ENCODE peak calls at places on chromosomes 16 and 17, in eight cellular contexts. X, I, K, G, L, M, V and A are unnamed samples.

GRCh38 chr17:58531661-58532554 is 17.5 kb upstream of the MTMR4 start:
- DNase-seq in L (peak), V (peak), K (no peak), X (no peak), G (peak), I (peak), M (peak), A (peak)

GRCh38 chr16:69831212-69832123 is 69.3 kb downstream of the WWP2 start:
- DNase-seq in V (no peak), G (no peak), M (no peak), I (no peak), X (no peak), K (peak), L (peak), A (peak)

GRCh38 chr17:7835818-7836595 is 2.0 kb downstream of the KDM6B start:
- DNase-seq in M (no peak), L (peak), I (peak), K (peak), G (no peak), X (no peak), V (peak), A (peak)

GRCh38 chr17:82101767-82102679 is 4.0 kb upstream of the FASN start:
- DNase-seq in V (no peak), I (no peak), M (no peak), L (no peak), G (no peak), X (no peak), K (peak), A (no peak)

GRCh38 chr16:49540836-49541235 is 167.2 kb downstream of the C16orf78 start:
- DNase-seq in X (no peak), M (no peak), K (no peak), I (no peak), V (no peak), G (no peak), L (no peak), A (no peak)

GRCh38 chr17:56819431-56820145 is 14.1 kb downstream of the C17orf67 start:
- DNase-seq in M (peak), V (peak), G (peak), L (peak), I (peak), K (peak), X (peak), A (peak)

GRCh38 chr16:67462279-67462655 is 18.7 kb downstream of the ATP6V0D1 start:
- DNase-seq in M (no peak), X (no peak), I (no peak), L (peak), G (no peak), V (no peak), K (no peak), A (no peak)

GRCh38 chr17:45334701-45335677 is 18.2 kb upstream of the MAP3K14 start:
- DNase-seq in K (no peak), L (no peak), I (no peak), V (no peak), M (no peak), G (no peak), X (no peak), A (no peak)

GRCh38 chr17:71713846-71714245 is 407.0 kb upstream of the SOX9 start:
- DNase-seq in V (no peak), G (no peak), I (no peak), M (no peak), L (no peak), X (no peak), K (no peak), A (no peak)

GRCh38 chr17:70314096-70314495 is 144.8 kb downstream of the KCNJ2 start:
- DNase-seq in K (no peak), X (no peak), M (no peak), V (no peak), I (no peak), G (no peak), L (peak), A (peak)

GRCh38 chr17:57397402-57397801 is 141.1 kb downstream of the MSI2 start:
- DNase-seq in X (no peak), K (no peak), V (no peak), I (no peak), L (no peak), M (no peak), G (no peak), A (no peak)

DNA sequence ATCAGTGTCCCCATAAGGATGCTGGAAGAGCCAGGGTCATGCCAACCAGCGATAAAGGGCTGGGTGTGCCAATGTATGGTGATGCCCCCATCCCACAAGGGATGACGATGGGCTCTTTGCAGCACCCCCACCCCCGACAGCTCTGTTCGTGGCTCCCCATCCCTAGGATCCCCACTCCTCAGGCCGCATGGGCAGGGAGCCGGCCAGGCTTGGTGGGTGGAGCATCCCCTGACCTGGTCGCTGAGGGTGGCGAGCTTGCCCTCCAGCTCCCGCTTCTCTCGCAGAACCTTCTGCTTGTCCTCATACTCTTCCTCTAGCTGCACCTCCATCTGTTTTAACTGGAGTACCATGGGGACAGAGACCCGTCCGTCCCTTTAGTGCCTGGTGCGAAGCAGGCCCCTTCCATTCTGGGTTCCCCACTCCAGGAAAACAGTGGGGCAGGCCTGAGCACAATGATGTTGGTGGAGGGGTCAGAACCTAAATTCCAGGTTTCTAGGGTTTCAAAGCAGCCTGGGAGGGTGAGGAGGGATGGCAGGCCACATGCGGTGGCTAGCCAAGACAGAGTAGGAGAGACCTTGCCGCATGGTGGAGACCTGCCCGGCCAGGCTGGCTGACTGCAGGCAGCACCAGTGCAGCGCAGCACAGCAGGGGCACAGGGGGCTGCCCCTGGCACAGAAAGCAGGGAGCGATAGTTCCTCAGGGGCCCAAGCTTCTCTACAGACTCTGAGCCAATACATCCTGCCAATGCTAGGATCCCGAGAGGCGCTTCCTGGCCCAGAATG is 50.3 kb downstream of the PIPOX start:
- DNase-seq in G (no peak), K (no peak), I (no peak), L (no peak), M (no peak), V (no peak), X (no peak), A (no peak)
- TF ChIP-seq EZH2 in G (no peak), K (no peak), I (no peak), L (no peak), M (no peak), V (no peak), X (no peak), A (no peak)

GRCh38 chr17:79141578-79142338 is 67.1 kb downstream of the ENGASE start:
- DNase-seq in G (no peak), L (no peak), I (no peak), K (no peak), M (no peak), V (no peak), X (no peak), A (no peak)
- TF ChIP-seq EZH2 in G (no peak), L (no peak), I (no peak), K (no peak), M (no peak), V (no peak), X (no peak), A (no peak)

DNA sequence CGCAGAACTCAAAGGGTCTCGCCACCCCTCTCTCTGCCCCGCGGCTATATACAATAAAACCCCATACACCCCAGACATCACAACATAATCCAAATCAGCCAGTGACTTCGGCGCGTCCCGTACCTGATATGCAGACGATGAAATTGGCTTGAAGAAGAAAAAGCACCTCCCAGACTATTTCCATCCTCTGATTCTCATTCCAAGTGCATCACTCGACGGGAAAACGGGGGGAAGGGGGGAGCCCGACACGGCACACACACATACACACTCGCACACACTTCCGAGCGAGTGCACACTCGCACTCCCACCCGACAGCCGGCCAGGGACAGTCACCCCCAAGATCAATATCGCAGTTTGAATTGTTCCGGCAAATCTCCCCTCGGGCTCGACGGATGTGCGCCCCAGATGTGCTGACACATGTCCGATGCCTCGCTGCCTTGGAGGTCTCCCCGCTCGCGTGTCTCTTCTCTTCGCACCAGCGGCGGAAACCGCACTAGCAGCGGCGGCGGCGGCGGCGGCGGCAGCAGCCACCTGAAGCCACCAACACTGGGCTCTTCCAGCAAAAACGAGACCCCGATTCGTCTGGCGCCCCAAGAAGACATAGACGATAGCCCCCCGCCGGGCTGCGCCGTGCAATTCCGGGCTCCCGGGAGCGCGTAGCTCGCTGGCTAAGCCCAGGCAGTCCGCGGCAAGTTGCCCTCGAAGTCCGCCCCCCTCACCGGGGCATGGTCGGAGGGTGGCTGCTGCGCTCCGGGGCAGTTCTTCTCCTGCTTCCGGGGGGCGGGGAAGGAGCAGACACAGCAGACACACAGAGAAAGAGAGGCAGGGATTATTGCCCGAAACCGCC is 688 bp downstream of the CA10 start:
- DNase-seq in V (peak), M (no peak), I (no peak), K (no peak), L (no peak), G (no peak), X (no peak), A (no peak)
- TF ChIP-seq EZH2 in V (peak), M (peak), I (peak), K (no peak), L (peak), G (no peak), X (no peak), A (peak)

GRCh38 chr16:694187-694862 is 4.1 kb upstream of the WDR24 start:
- DNase-seq in V (peak), G (no peak), X (no peak), I (no peak), K (no peak), L (no peak), M (no peak), A (no peak)
- TF ChIP-seq EZH2 in V (peak), G (no peak), X (no peak), I (peak), K (no peak), L (peak), M (peak), A (peak)

DNA sequence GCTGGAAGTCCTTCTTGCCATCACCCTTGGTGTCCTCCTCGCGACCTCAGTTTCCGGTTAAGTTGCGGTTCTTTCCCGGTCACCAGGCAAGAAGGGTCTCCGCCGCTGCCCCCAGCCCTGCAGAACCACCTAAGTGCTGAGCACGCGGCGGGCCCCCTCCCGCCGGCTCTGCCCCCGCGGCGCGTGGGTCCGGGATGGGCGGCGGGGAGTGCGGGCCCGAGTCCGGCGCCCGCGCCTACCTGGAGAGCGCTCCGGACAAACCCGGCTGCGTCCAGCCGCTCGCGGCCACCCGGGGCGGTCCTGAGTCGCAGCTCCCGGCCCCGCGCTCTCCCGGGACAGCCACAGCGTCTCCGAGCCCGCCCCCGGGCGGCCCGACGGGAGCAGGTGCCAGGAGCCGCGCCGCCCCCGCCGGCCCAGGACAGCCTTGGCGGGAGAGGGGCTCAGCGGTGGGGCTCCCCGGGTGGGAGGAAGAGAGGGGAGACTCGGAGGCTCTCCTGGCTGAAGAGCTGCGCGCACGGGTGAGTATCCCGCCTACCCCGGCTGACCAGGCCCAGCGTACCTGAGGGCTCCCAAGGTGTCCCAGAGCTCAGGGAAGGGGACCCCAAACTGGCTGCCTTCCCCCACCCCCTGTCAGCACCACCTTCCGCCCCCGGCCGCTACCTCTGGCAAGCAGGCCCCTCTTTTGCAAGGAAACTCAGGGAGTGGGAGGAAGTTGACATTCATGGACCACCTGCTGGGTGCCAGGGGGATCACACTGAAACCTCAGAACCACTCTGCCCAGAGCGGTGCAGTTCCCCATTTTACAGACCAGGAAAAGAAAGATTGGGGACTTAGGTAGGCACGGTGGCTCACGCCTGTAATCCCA is 22.2 kb upstream of the C17orf113 start:
- DNase-seq in G (no peak), L (peak), M (peak), X (no peak), K (no peak), I (no peak), V (peak), A (no peak)
- TF ChIP-seq EZH2 in G (no peak), L (peak), M (peak), X (no peak), K (no peak), I (no peak), V (peak), A (peak)

DNA sequence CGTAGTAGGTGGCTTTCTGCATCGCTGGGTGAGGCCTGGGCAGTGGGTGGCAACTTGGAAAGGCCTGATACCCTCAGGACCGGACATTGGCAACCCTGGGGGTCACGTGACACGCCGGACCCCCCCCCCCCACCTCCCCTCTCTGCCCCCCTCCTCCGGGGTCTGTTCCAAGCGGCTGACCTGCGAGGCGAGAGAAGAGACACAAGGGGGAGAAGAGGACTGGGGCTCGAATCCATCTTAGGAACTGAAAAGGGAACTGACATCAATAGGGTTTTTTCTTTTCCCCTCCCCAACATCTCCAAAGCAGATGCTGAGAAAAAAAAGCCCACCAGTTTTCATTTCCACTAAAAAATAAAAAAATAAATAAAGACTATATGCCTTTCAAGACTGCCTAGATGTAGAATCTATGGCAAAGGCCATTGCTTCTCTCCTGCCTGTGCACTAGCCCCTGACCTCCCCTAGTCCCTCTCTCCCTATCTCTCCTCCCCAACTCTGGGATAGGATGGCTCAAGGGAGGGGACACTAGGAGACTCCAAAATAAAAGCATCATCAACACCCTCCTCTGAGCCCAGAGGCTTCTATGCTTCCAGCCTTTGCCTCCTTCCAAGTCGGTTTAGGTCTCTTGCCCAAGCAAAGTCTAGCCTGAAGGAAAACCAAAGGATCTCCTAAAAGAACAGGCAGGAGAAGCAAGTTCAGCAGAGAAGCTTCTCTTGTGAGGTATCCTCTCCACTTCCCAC is 7.7 kb upstream of the HOXB2 start:
- DNase-seq in X (no peak), G (no peak), V (peak), K (no peak), M (no peak), I (peak), L (no peak), A (peak)
- TF ChIP-seq EZH2 in X (no peak), G (no peak), V (no peak), K (no peak), M (no peak), I (no peak), L (no peak), A (no peak)

GRCh38 chr16:2226918-2227317 is 3.5 kb downstream of the E4F1 start:
- DNase-seq in G (no peak), K (no peak), X (no peak), L (no peak), V (no peak), M (no peak), I (no peak), A (no peak)

GRCh38 chr16:2223375-2224182 is at the start of gene E4F1:
- DNase-seq in I (peak), G (peak), M (peak), K (peak), V (peak), L (peak), X (peak), A (peak)

GRCh38 chr16:2226245-2226793 is 2.9 kb downstream of the E4F1 start:
- DNase-seq in G (no peak), V (no peak), X (no peak), M (no peak), I (no peak), K (peak), L (no peak), A (no peak)

GRCh38 chr16:2228161-2228824 is 4.9 kb downstream of the E4F1 start:
- DNase-seq in L (no peak), X (no peak), V (no peak), M (no peak), I (no peak), K (no peak), G (no peak), A (no peak)

GRCh38 chr16:2224183-2224486 is 744 bp downstream of the E4F1 start:
- DNase-seq in L (no peak), V (no peak), K (peak), X (no peak), M (no peak), G (peak), I (no peak), A (no peak)
- TF ChIP-seq EZH2 in L (no peak), V (no peak), K (no peak), X (no peak), M (no peak), G (no peak), I (no peak), A (no peak)

GRCh38 chr17:74427048-74427762 is 4.7 kb upstream of the GPRC5C start:
- DNase-seq in V (peak), I (peak), M (peak), X (no peak), K (peak), G (no peak), L (no peak), A (no peak)

GRCh38 chr17:74427763-74428153 is 4.1 kb upstream of the GPRC5C start:
- DNase-seq in I (no peak), M (no peak), V (no peak), X (no peak), G (no peak), L (no peak), K (no peak), A (no peak)

GRCh38 chr17:74426551-74427047 is 5.3 kb upstream of the GPRC5C start:
- DNase-seq in V (no peak), G (no peak), M (no peak), K (no peak), I (no peak), X (no peak), L (peak), A (no peak)

GRCh38 chr17:74424117-74424516 is 7.8 kb upstream of the GPRC5C start:
- DNase-seq in L (no peak), G (no peak), V (no peak), K (no peak), I (no peak), X (no peak), M (no peak), A (no peak)

GRCh38 chr17:74424658-74425057 is 7.2 kb upstream of the GPRC5C start:
- DNase-seq in M (no peak), V (no peak), X (no peak), L (no peak), G (no peak), K (no peak), I (no peak), A (no peak)
- TF ChIP-seq EZH2 in M (no peak), V (no peak), X (no peak), L (no peak), G (no peak), K (no peak), I (no peak), A (no peak)

DNA sequence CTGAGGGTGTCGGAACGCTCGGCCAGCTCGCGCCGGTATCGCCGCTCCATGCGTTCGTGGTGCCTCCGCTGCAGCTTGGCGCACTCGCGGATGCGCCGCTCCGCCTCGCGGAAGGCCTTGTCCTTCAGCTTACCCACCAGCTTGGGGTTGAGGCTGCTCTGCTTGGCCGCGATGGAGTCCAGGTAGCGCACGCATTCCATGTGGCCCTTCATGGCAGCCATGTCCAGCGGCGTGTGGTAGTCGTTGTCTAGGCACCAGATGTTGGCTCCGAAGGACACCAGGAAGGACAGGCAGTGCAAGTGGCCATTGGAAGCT is 2.8 kb downstream of the USH1G start:
- DNase-seq in X (no peak), L (no peak), I (no peak), K (no peak), M (peak), G (no peak), V (no peak), A (no peak)
- TF ChIP-seq EZH2 in X (no peak), L (no peak), I (no peak), K (no peak), M (no peak), G (no peak), V (no peak), A (no peak)

GRCh38 chr17:49971199-49971847 is 2.3 kb downstream of the DLX4 start:
- DNase-seq in G (no peak), K (no peak), V (no peak), I (no peak), M (no peak), L (no peak), X (no peak), A (no peak)
- TF ChIP-seq EZH2 in G (peak), K (no peak), V (peak), I (peak), M (peak), L (no peak), X (no peak), A (no peak)